ENCODE peak calls at places on chromosomes 6 and 20, in seven cellular contexts. K is fibroblast of pulmonary artery, S is AG10803, Y is lung, H is mesendoderm, R is GM12865, E is cardiac fibroblast. U is an unnamed sample.

GRCh38 chr20:44217342-44218092 is 6.9 kb upstream of the OSER1 start:
- DNase-seq in K (peak), S (peak), Y (peak), H (peak), R (peak), E (peak), U (peak)

GRCh38 chr6:142207265-142207877 is 60.3 kb downstream of the VTA1 start:
- DNase-seq in K (peak), S (peak), Y (peak), H (peak), R (peak), E (peak), U (no peak)

GRCh38 chr20:47878601-47879004 is 93.3 kb upstream of the SULF2 start:
- DNase-seq in K (peak), S (no peak), Y (no peak), H (no peak), R (no peak), E (peak), U (no peak)

GRCh38 chr6:78390066-78390465 is 477.3 kb upstream of the IRAK1BP1 start:
- DNase-seq in K (no peak), S (no peak), Y (no peak), H (no peak), R (no peak), E (peak), U (no peak)

GRCh38 chr6:146905313-146905712 is 298.9 kb upstream of the STXBP5 start:
- DNase-seq in K (peak), S (peak), Y (no peak), H (peak), R (no peak), E (peak), U (no peak)

GRCh38 chr6:88650029-88650619 is 313.3 kb downstream of the RNGTT start:
- DNase-seq in K (peak), S (peak), Y (no peak), H (no peak), R (peak), E (peak), U (no peak)

GRCh38 chr6:11580686-11581085 is 43.1 kb downstream of the TMEM170B start:
- DNase-seq in K (no peak), S (no peak), Y (no peak), H (no peak), R (no peak), E (no peak), U (no peak)

GRCh38 chr6:157089258-157089657 is 234.1 kb downstream of the TMEM242 start:
- DNase-seq in K (peak), S (peak), Y (no peak), H (peak), R (no peak), E (peak), U (no peak)

GRCh38 chr6:134074151-134074712 is 21.8 kb upstream of the SLC2A12 start:
- DNase-seq in K (peak), S (no peak), Y (no peak), H (peak), R (no peak), E (no peak), U (no peak)

GRCh38 chr6:14134211-14134910 is 16.8 kb downstream of the CD83 start:
- DNase-seq in K (no peak), S (no peak), Y (no peak), H (no peak), R (peak), E (no peak), U (no peak)

GRCh38 chr20:37630161-37630560 is 63.7 kb upstream of the CTNNBL1 start:
- DNase-seq in K (no peak), S (no peak), Y (no peak), H (no peak), R (no peak), E (no peak), U (no peak)

GRCh38 chr6:72669324-72669723 is 47.5 kb downstream of the KCNQ5 start:
- DNase-seq in K (no peak), S (no peak), Y (no peak), H (no peak), R (no peak), E (no peak), U (no peak)

GRCh38 chr20:18638768-18639167 is 50.9 kb downstream of the DTD1 start:
- DNase-seq in K (no peak), S (peak), Y (no peak), H (no peak), R (no peak), E (no peak), U (no peak)

GRCh38 chr6:90496191-90496590 is 90.7 kb downstream of the MAP3K7 start:
- DNase-seq in K (no peak), S (no peak), Y (no peak), H (no peak), R (no peak), E (no peak), U (no peak)

GRCh38 chr6:15280023-15280422 is 34.2 kb downstream of the JARID2 start:
- DNase-seq in K (peak), S (peak), Y (no peak), H (no peak), R (no peak), E (peak), U (no peak)

GRCh38 chr20:31548823-31549512 is 34.7 kb downstream of the HM13 start:
- DNase-seq in K (no peak), S (peak), Y (no peak), H (no peak), R (no peak), E (no peak), U (no peak)
- H3K4me3 ChIP-seq in K (no peak), S (no peak), Y (no peak), H (no peak), R (peak), E (no peak), U (no peak)

GRCh38 chr20:53370345-53370961 is 223.2 kb downstream of the ZNF217 start:
- DNase-seq in K (no peak), S (no peak), Y (no peak), H (no peak), R (no peak), E (no peak), U (no peak)
- H3K4me3 ChIP-seq in K (no peak), S (no peak), Y (no peak), H (no peak), R (no peak), E (no peak), U (no peak)

GRCh38 chr6:135936606-135937005 is 85.1 kb downstream of the PDE7B start:
- DNase-seq in K (peak), S (peak), Y (no peak), H (no peak), R (no peak), E (peak), U (no peak)
- H3K4me3 ChIP-seq in K (no peak), S (no peak), Y (no peak), H (no peak), R (no peak), E (no peak), U (no peak)

GRCh38 chr20:35771367-35771688 is 487 bp upstream of the PHF20 start:
- DNase-seq in K (no peak), S (no peak), Y (no peak), H (no peak), R (no peak), E (no peak), U (no peak)
- H3K4me3 ChIP-seq in K (peak), S (peak), Y (no peak), H (no peak), R (peak), E (no peak), U (no peak)

GRCh38 chr20:7285918-7286556 is 518.6 kb downstream of the BMP2 start:
- DNase-seq in K (peak), S (peak), Y (peak), H (peak), R (peak), E (peak), U (no peak)
- H3K4me3 ChIP-seq in K (no peak), S (no peak), Y (no peak), H (no peak), R (no peak), E (no peak), U (no peak)

DNA sequence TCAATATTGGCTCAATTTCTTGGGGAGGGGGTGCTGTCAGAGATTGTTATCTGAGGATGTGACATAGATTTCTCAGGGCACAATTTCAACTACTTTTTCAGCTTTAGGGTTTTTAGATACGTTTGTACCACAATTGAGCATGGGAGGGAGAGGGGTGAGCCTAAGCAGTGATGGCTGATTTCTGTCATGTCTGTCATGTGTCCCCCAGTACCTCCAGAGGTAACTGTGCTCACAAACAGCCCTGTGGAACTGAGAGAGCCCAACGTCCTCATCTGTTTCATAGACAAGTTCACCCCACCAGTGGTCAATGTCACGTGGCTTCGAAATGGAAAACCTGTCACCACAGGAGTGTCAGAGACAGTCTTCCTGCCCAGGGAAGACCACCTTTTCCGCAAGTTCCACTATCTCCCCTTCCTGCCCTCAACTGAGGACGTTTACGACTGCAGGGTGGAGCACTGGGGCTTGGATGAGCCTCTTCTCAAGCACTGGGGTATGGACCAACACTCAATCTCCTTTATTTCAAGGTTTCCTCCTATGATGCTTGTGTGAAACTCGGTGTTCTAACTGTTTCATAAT is 3.4 kb downstream of the HLA-DRA start:
- DNase-seq in K (no peak), S (no peak), Y (no peak), H (no peak), R (no peak), E (no peak), U (no peak)
- H3K4me3 ChIP-seq in K (no peak), S (no peak), Y (no peak), H (no peak), R (peak), E (no peak), U (no peak)